ENCODE peak calls at places on chromosome 1, in five cellular contexts. Y, U, D, V and C are unnamed samples.

GRCh38 chr1:56376188-56376984 is 203.0 kb downstream of the PLPP3 start:
- DNase-seq in Y (no peak), U (peak), D (no peak), V (no peak), C (no peak)

GRCh38 chr1:161038523-161039153 is at the start of gene TSTD1:
- DNase-seq in Y (no peak), U (peak), D (peak), V (peak), C (peak)

GRCh38 chr1:57474097-57474750 is 50.4 kb upstream of the DAB1 start:
- DNase-seq in Y (no peak), U (no peak), D (no peak), V (no peak), C (no peak)

GRCh38 chr1:89724369-89725015 is 91.6 kb downstream of the LRRC8C start:
- DNase-seq in Y (no peak), U (peak), D (no peak), V (peak), C (no peak)

GRCh38 chr1:234265321-234265720 is 107.9 kb upstream of the COA6 start:
- DNase-seq in Y (no peak), U (no peak), D (no peak), V (no peak), C (no peak)

GRCh38 chr1:184634296-184634695 is 120.4 kb downstream of the EDEM3 start:
- DNase-seq in Y (no peak), U (no peak), D (no peak), V (no peak), C (no peak)

GRCh38 chr1:84851839-84852238 is 41.2 kb downstream of the LPAR3 start:
- DNase-seq in Y (peak), U (no peak), D (peak), V (no peak), C (no peak)

GRCh38 chr1:29639741-29640427 is 403.6 kb downstream of the PTPRU start:
- DNase-seq in Y (peak), U (no peak), D (peak), V (no peak), C (no peak)